ENCODE peak calls at places on chromosomes 12 and 14, in six cellular contexts. One of them, this sample, is unnamed.

GRCh38 chr12:59066445-59066844 is 146.1 kb upstream of the LRIG3 start:
- DNase-seq in fibroblast of lung: no peak
- DNase-seq in RCC 7860: no peak
- DNase-seq in activated T-helper 2 cell treated with anti-CD3 and anti-CD28 coated beads, Interferon-gamma antibody, Interleukin-2, Interleukin-4, amounts not matched to agents 10 μg/mL and 5 μg/mL and 100 μg/mL, durations not matched to agents 14 hours and 24 hours and 36 hours: no peak
- DNase-seq in DMS153: no peak
- DNase-seq in HL-60: no peak
- DNase-seq in this sample: no peak

GRCh38 chr14:101072945-101073597 is 169.5 kb upstream of the RTL1 start:
- DNase-seq in fibroblast of lung: peak
- DNase-seq in RCC 7860: peak
- DNase-seq in activated T-helper 2 cell treated with anti-CD3 and anti-CD28 coated beads, Interferon-gamma antibody, Interleukin-2, Interleukin-4, amounts not matched to agents 10 μg/mL and 5 μg/mL and 100 μg/mL, durations not matched to agents 14 hours and 24 hours and 36 hours: peak
- DNase-seq in DMS153: peak
- DNase-seq in HL-60: no peak
- DNase-seq in this sample: no peak

GRCh38 chr12:124927325-124928094 is 13.1 kb upstream of the UBC start:
- DNase-seq in fibroblast of lung: peak
- DNase-seq in RCC 7860: peak
- DNase-seq in activated T-helper 2 cell treated with anti-CD3 and anti-CD28 coated beads, Interferon-gamma antibody, Interleukin-2, Interleukin-4, amounts not matched to agents 10 μg/mL and 5 μg/mL and 100 μg/mL, durations not matched to agents 14 hours and 24 hours and 36 hours: peak
- DNase-seq in DMS153: no peak
- DNase-seq in HL-60: peak
- DNase-seq in this sample: peak

GRCh38 chr12:125247477-125247876 is 182.2 kb downstream of the AACS start:
- DNase-seq in fibroblast of lung: no peak
- DNase-seq in RCC 7860: no peak
- DNase-seq in activated T-helper 2 cell treated with anti-CD3 and anti-CD28 coated beads, Interferon-gamma antibody, Interleukin-2, Interleukin-4, amounts not matched to agents 10 μg/mL and 5 μg/mL and 100 μg/mL, durations not matched to agents 14 hours and 24 hours and 36 hours: no peak
- DNase-seq in DMS153: no peak
- DNase-seq in HL-60: no peak
- DNase-seq in this sample: no peak

GRCh38 chr12:128830505-128830893 is 6.7 kb upstream of the SLC15A4 start:
- DNase-seq in fibroblast of lung: no peak
- DNase-seq in RCC 7860: no peak
- DNase-seq in activated T-helper 2 cell treated with anti-CD3 and anti-CD28 coated beads, Interferon-gamma antibody, Interleukin-2, Interleukin-4, amounts not matched to agents 10 μg/mL and 5 μg/mL and 100 μg/mL, durations not matched to agents 14 hours and 24 hours and 36 hours: no peak
- DNase-seq in DMS153: no peak
- DNase-seq in HL-60: peak
- DNase-seq in this sample: no peak

GRCh38 chr12:52601671-52602070 is 408 bp upstream of the KRT72 start:
- DNase-seq in fibroblast of lung: no peak
- DNase-seq in RCC 7860: no peak
- DNase-seq in activated T-helper 2 cell treated with anti-CD3 and anti-CD28 coated beads, Interferon-gamma antibody, Interleukin-2, Interleukin-4, amounts not matched to agents 10 μg/mL and 5 μg/mL and 100 μg/mL, durations not matched to agents 14 hours and 24 hours and 36 hours: no peak
- DNase-seq in DMS153: no peak
- DNase-seq in HL-60: no peak
- DNase-seq in this sample: no peak

GRCh38 chr14:101239065-101239464 is 322.2 kb upstream of the DIO3 start:
- DNase-seq in fibroblast of lung: no peak
- DNase-seq in RCC 7860: no peak
- DNase-seq in activated T-helper 2 cell treated with anti-CD3 and anti-CD28 coated beads, Interferon-gamma antibody, Interleukin-2, Interleukin-4, amounts not matched to agents 10 μg/mL and 5 μg/mL and 100 μg/mL, durations not matched to agents 14 hours and 24 hours and 36 hours: no peak
- DNase-seq in DMS153: no peak
- DNase-seq in HL-60: no peak
- DNase-seq in this sample: no peak

GRCh38 chr14:21263284-21264024 is 5.8 kb downstream of the HNRNPC start:
- DNase-seq in fibroblast of lung: peak
- DNase-seq in RCC 7860: no peak
- DNase-seq in activated T-helper 2 cell treated with anti-CD3 and anti-CD28 coated beads, Interferon-gamma antibody, Interleukin-2, Interleukin-4, amounts not matched to agents 10 μg/mL and 5 μg/mL and 100 μg/mL, durations not matched to agents 14 hours and 24 hours and 36 hours: no peak
- DNase-seq in DMS153: no peak
- DNase-seq in HL-60: no peak
- DNase-seq in this sample: no peak

GRCh38 chr12:104172564-104172935 is 34.5 kb upstream of the NFYB start:
- DNase-seq in fibroblast of lung: no peak
- DNase-seq in RCC 7860: no peak
- DNase-seq in activated T-helper 2 cell treated with anti-CD3 and anti-CD28 coated beads, Interferon-gamma antibody, Interleukin-2, Interleukin-4, amounts not matched to agents 10 μg/mL and 5 μg/mL and 100 μg/mL, durations not matched to agents 14 hours and 24 hours and 36 hours: no peak
- DNase-seq in DMS153: no peak
- DNase-seq in HL-60: no peak
- DNase-seq in this sample: no peak

GRCh38 chr14:61280526-61281185 is 482 bp downstream of the TMEM30B start:
- DNase-seq in fibroblast of lung: peak
- DNase-seq in RCC 7860: no peak
- DNase-seq in activated T-helper 2 cell treated with anti-CD3 and anti-CD28 coated beads, Interferon-gamma antibody, Interleukin-2, Interleukin-4, amounts not matched to agents 10 μg/mL and 5 μg/mL and 100 μg/mL, durations not matched to agents 14 hours and 24 hours and 36 hours: peak
- DNase-seq in DMS153: peak
- DNase-seq in HL-60: no peak
- DNase-seq in this sample: peak

GRCh38 chr12:49983892-49984291 is 11.1 kb downstream of the AQP6 start:
- DNase-seq in fibroblast of lung: peak
- DNase-seq in RCC 7860: peak
- DNase-seq in activated T-helper 2 cell treated with anti-CD3 and anti-CD28 coated beads, Interferon-gamma antibody, Interleukin-2, Interleukin-4, amounts not matched to agents 10 μg/mL and 5 μg/mL and 100 μg/mL, durations not matched to agents 14 hours and 24 hours and 36 hours: no peak
- DNase-seq in DMS153: no peak
- DNase-seq in HL-60: no peak
- DNase-seq in this sample: no peak